ENCODE peak calls at places on chromosomes 12 and 14, in eight cellular contexts. S is fibroblast of the aortic adventitia, K is fibroblast of pulmonary artery, B is heart left ventricle, M is bronchial epithelial cell, I is AG09309, N is esophagus squamous epithelium, X is adrenal gland. E is an unnamed sample.

GRCh38 chr14:106083082-106083481 is 556.7 kb downstream of the TMEM121 start:
- DNase-seq in S (no peak), B (no peak), N (no peak), I (no peak), M (no peak), X (no peak), K (no peak), E (no peak)

GRCh38 chr12:92215358-92215757 is 69.7 kb upstream of the BTG1 start:
- DNase-seq in I (no peak), K (no peak), X (no peak), N (no peak), B (no peak), M (no peak), S (no peak), E (no peak)

GRCh38 chr14:29930283-29930682 is 2.6 kb upstream of the PRKD1 start:
- DNase-seq in B (no peak), K (peak; percentile 53), I (peak; percentile 59), M (peak; percentile 50), N (no peak), X (no peak), S (peak; percentile 46), E (no peak)

GRCh38 chr12:131693149-131693548 is 17.7 kb upstream of the SFSWAP start:
- DNase-seq in M (no peak), N (no peak), B (no peak), I (no peak), X (no peak), K (no peak), S (no peak), E (no peak)

GRCh38 chr14:105141026-105141425 is 27.6 kb downstream of the JAG2 start:
- DNase-seq in S (no peak), I (no peak), M (no peak), X (no peak), B (no peak), K (no peak), N (no peak), E (peak; percentile 14)

GRCh38 chr12:53500119-53500775 is 836 bp upstream of the TARBP2 start:
- DNase-seq in X (no peak), N (no peak), S (peak; percentile 91), B (peak; percentile 69), I (no peak), K (peak; percentile 93), M (peak; percentile 58), E (peak; percentile 93)

GRCh38 chr14:100221419-100222218 is 17.3 kb upstream of the YY1 start:
- DNase-seq in I (no peak), M (peak; percentile 39), B (peak; percentile 60), S (peak; percentile 58), X (no peak), N (no peak), K (peak; percentile 49), E (no peak)

GRCh38 chr12:64824500-64825142 is at the start of gene TBC1D30:
- DNase-seq in S (peak; percentile 3), X (peak; percentile 33), N (no peak), B (no peak), M (no peak), I (no peak), K (peak; percentile 17), E (no peak)

GRCh38 chr12:42985506-42985905 is 396.0 kb upstream of the PRICKLE1 start:
- DNase-seq in I (no peak), M (no peak), N (no peak), K (peak; percentile 11), S (no peak), X (no peak), B (no peak), E (no peak)

GRCh38 chr14:92499216-92499615 is 14.4 kb upstream of the RIN3 start:
- DNase-seq in X (peak; percentile 6), I (no peak), N (no peak), S (no peak), B (no peak), K (no peak), M (no peak), E (no peak)

GRCh38 chr12:124680863-124681778 is 113.7 kb upstream of the NCOR2 start:
- DNase-seq in S (peak; percentile 65), K (peak; percentile 96), X (peak; percentile 63), N (no peak), I (peak; percentile 94), M (peak; percentile 89), B (peak; percentile 86), E (no peak)

GRCh38 chr14:63544641-63545234 is 1.6 kb upstream of the PPP2R5E start:
- DNase-seq in K (peak; percentile 55), B (no peak), N (no peak), I (no peak), X (no peak), M (no peak), S (peak; percentile 63), E (no peak)

GRCh38 chr12:75684678-75685620 is 173.5 kb upstream of the KRR1 start:
- DNase-seq in X (no peak), M (peak; percentile 99), S (peak; percentile 97), N (no peak), K (peak; percentile 89), I (peak; percentile 85), B (no peak), E (no peak)

GRCh38 chr12:22014783-22015144 is 31.3 kb upstream of the CMAS start:
- DNase-seq in X (no peak), K (peak; percentile 12), S (no peak), M (no peak), B (no peak), I (no peak), N (no peak), E (no peak)

GRCh38 chr12:8504351-8504750 is 9.0 kb upstream of the CLEC4D start:
- DNase-seq in B (no peak), X (no peak), N (no peak), K (no peak), I (no peak), S (peak; percentile 4), M (peak; percentile 72), E (no peak)

DNA sequence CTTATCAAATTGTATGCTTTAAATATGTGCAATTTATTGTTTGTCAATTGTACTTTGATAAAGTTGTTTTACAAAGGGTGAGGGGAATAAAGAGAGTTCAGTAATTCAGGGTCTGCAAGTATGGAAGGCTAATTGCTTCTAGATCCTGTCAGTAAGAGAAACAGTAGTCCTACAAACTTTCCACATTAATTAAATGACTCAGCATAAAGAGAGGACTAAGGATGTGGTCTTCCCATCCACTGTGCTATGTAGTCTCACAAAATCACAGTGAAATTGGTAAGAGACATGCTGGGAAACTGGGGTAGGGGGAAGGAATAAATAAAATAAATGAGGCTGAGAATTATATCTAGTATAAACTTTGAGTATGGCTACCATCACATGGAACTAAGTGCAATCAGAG is 130.2 kb upstream of the PKP2 start:
- DNase-seq in B (no peak), S (no peak), X (no peak), K (no peak), N (no peak), I (no peak), M (no peak), E (no peak)
- H3K4me3 ChIP-seq in B (no peak overlapping the region), S (no peak overlapping the region), X (no peak overlapping the region), K (no peak overlapping the region), N (no peak overlapping the region), I (no peak overlapping the region), M (no peak overlapping the region), E (no peak overlapping the region)

GRCh38 chr12:46264057-46264456 is 4.8 kb downstream of the SLC38A1 start:
- DNase-seq in N (no peak), B (no peak), K (peak; percentile 50), M (peak; percentile 52), S (peak; percentile 69), X (no peak), I (peak; percentile 43), E (no peak)
- H3K4me3 ChIP-seq in N (no peak overlapping the region), B (peak overlapping the region; percentile 1), K (no peak overlapping the region), M (no peak overlapping the region), S (no peak overlapping the region), X (no peak overlapping the region), I (no peak overlapping the region), E (no peak overlapping the region)

DNA sequence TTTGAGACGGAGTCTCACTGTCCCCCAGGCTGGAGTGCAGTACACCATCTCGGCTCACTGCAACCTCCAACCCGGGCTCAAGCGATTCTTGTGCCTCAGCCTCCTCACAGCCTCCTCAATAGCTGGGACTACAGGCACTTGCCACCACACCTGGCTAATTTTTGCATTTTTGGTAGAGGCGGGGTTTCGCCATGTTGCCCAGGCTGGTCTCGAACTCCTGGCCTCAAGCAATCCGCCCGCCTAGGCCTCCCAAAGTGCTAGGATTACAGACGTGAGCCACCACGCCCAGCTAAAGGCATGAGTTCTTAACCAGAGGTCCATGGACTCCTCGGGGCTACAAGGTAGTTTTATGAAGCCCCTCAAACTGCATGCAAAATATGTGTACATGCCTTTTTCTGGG is 2.1 kb downstream of the SARNP start:
- DNase-seq in X (no peak), S (no peak), I (no peak), N (no peak), K (no peak), M (no peak), B (no peak), E (no peak)
- H3K4me3 ChIP-seq in X (no peak overlapping the region), S (peak overlapping the region; percentile 98), I (no peak overlapping the region), N (no peak overlapping the region), K (peak overlapping the region; percentile 90), M (no peak overlapping the region), B (no peak overlapping the region), E (no peak overlapping the region)

GRCh38 chr14:36512585-36513003 is 7.4 kb downstream of the NKX2-1 start:
- DNase-seq in M (no peak), X (no peak), B (no peak), K (no peak), I (no peak), N (no peak), S (no peak), E (no peak)

GRCh38 chr14:36513012-36513420 is 7.0 kb downstream of the NKX2-1 start:
- DNase-seq in S (no peak), I (no peak), N (no peak), M (no peak), B (no peak), K (no peak), X (no peak), E (no peak)

GRCh38 chr14:36514278-36515104 is 5.5 kb downstream of the NKX2-1 start:
- DNase-seq in M (no peak), I (no peak), B (no peak), K (no peak), S (no peak), N (no peak), X (no peak), E (no peak)

GRCh38 chr14:36515105-36515593 is 4.9 kb downstream of the NKX2-1 start:
- DNase-seq in X (no peak), I (no peak), K (no peak), B (no peak), N (no peak), S (no peak), M (no peak), E (no peak)

DNA sequence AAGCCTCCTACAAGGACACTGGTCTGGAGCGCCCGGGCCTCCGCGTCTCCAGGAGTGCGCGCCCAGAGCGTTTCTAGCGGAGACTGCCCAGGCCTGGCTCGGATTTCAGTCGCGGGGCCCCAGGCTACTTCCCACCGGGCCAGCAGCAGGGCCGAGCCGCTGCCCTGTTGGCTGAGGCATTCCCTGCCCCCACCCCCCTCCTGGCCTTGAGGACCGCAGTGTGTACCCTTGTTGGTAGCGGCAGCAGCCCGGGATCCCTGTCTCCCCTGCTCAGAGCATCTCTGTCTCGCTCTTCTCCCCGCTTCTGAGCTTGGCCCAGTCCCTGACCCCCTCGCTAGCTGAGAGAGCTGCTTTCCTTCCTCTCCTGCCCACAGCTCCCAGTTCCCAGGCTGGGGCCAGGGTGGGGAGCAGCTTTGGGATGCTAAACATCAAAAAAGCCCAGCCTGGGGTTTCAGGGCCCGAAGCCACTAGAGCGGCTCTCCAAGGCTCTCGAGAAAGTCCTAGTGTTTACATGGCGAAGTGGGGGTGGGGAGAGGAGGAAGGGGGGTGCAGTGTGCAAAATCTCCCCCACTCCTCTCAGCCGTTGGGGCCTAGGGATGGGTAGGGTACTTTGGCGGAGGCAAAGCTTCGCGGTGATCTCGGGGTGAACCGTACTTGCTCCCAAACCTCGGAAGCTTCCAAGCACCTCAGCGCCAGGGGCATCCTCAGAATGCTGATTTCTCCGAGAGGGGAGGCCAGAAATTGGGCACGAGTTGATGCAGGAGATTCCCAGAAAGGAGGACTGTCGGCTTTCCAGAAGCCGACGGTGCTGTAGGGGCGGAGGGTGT is 6.4 kb downstream of the NKX2-1 start:
- DNase-seq in I (no peak), S (no peak), X (no peak), N (no peak), M (no peak), B (no peak), K (no peak), E (no peak)
- H3K4me3 ChIP-seq in I (no peak overlapping the region), S (no peak overlapping the region), X (no peak overlapping the region), N (no peak overlapping the region), M (peak overlapping the region; percentile 16), B (no peak overlapping the region), K (no peak overlapping the region), E (no peak overlapping the region)

E was measured in sigmoid colon.